ENCODE peak calls at places on chromosomes 11 and 22, in six cellular contexts. Q, G, U, E, F and Z are unnamed samples.
A peak's percentile ranks its signal among the peaks of the same experiment; 100 is the strongest.

GRCh38 chr11:110428956-110429613 is 663 bp upstream of the FDX1 start:
- DNase-seq in G (no peak), E (no peak), U (no peak), F (no peak), Q (peak; percentile 26), Z (no peak)

GRCh38 chr11:119192111-119192510 is 6.8 kb downstream of the NHERF4 start:
- DNase-seq in G (no peak), F (peak; percentile 32), U (no peak), E (peak; percentile 45), Q (no peak), Z (no peak)

GRCh38 chr22:20658433-20659222 is 115.3 kb upstream of the SERPIND1 start:
- DNase-seq in E (no peak), G (no peak), F (no peak), U (no peak), Q (no peak), Z (no peak)

GRCh38 chr11:57474751-57475115 is 14.4 kb downstream of the RTN4RL2 start:
- DNase-seq in G (no peak), Q (no peak), F (no peak), E (no peak), U (no peak), Z (no peak)

GRCh38 chr22:39435616-39436015 is 21.2 kb upstream of the MGAT3 start:
- DNase-seq in G (no peak), F (no peak), E (no peak), Q (no peak), U (no peak), Z (no peak)

GRCh38 chr22:36913431-36914382 is at the start of gene CSF2RB:
- DNase-seq in E (no peak), Q (peak; percentile 69), U (no peak), F (peak; percentile 86), G (peak; percentile 43), Z (no peak)

GRCh38 chr11:67670316-67671210 is 3.9 kb downstream of the ALDH3B2 start:
- DNase-seq in F (no peak), E (no peak), G (no peak), Q (no peak), U (no peak), Z (no peak)

GRCh38 chr11:67616431-67617242 is 9.9 kb downstream of the NDUFV1 start:
- DNase-seq in G (no peak), F (no peak), U (no peak), E (no peak), Q (no peak), Z (no peak)

GRCh38 chr11:102194257-102194656 is 84.0 kb downstream of the YAP1 start:
- DNase-seq in Q (no peak), E (no peak), F (no peak), G (no peak), U (no peak), Z (no peak)

GRCh38 chr22:26922804-26923203 is 265.4 kb downstream of the MIAT start:
- DNase-seq in Q (no peak), G (no peak), F (no peak), E (no peak), U (no peak), Z (no peak)

GRCh38 chr11:118791961-118792578 is 1.1 kb upstream of the DDX6 start:
- DNase-seq in E (no peak), G (no peak), U (no peak), F (peak; percentile 59), Q (peak; percentile 73), Z (no peak)

GRCh38 chr11:65471410-65471762 is 27.5 kb upstream of the MALAT1 start:
- DNase-seq in F (peak; percentile 85), U (no peak), G (peak; percentile 80), Q (no peak), E (peak; percentile 86), Z (peak; percentile 84)